ENCODE peak calls at places on chromosomes 16 and 17, in seven cellular contexts. E is heart right ventricle, N is A549, Y is fibroblast of lung, V is neural progenitor cell, K is HCT116, S is H1. P is an unnamed sample.

GRCh38 chr17:69949931-69950330 is 125.1 kb upstream of the KCNJ16 start:
- DNase-seq in E (no peak), N (no peak), Y (no peak), V (no peak), K (no peak), S (no peak), P (no peak)

GRCh38 chr16:4908854-4909401 is 28.0 kb downstream of the PPL start:
- DNase-seq in E (no peak), N (no peak), Y (no peak), V (no peak), K (no peak), S (no peak), P (no peak)

GRCh38 chr16:84360170-84360569 is 8.2 kb upstream of the ATP2C2 start:
- DNase-seq in E (no peak), N (no peak), Y (no peak), V (no peak), K (no peak), S (no peak), P (no peak)

GRCh38 chr17:64074704-64075484 is 54.5 kb upstream of the ICAM2 start:
- DNase-seq in E (no peak), N (peak; percentile 92), Y (peak; percentile 68), V (no peak), K (no peak), S (no peak), P (no peak)

GRCh38 chr17:14672830-14673229 is 371.9 kb downstream of the HS3ST3B1 start:
- DNase-seq in E (no peak), N (no peak), Y (peak; percentile 84), V (peak; percentile 49), K (no peak), S (no peak), P (no peak)

GRCh38 chr17:9676084-9676483 is 30.8 kb downstream of the USP43 start:
- DNase-seq in E (no peak), N (peak; percentile 33), Y (no peak), V (no peak), K (no peak), S (no peak), P (peak; percentile 9)

GRCh38 chr16:22325598-22326368 is 28.6 kb downstream of the POLR3E start:
- DNase-seq in E (no peak), N (no peak), Y (no peak), V (no peak), K (no peak), S (no peak), P (no peak)

GRCh38 chr17:77491921-77492445 is 351.2 kb downstream of the SEC14L1 start:
- DNase-seq in E (no peak), N (no peak), Y (no peak), V (no peak), K (no peak), S (no peak), P (no peak)

DNA sequence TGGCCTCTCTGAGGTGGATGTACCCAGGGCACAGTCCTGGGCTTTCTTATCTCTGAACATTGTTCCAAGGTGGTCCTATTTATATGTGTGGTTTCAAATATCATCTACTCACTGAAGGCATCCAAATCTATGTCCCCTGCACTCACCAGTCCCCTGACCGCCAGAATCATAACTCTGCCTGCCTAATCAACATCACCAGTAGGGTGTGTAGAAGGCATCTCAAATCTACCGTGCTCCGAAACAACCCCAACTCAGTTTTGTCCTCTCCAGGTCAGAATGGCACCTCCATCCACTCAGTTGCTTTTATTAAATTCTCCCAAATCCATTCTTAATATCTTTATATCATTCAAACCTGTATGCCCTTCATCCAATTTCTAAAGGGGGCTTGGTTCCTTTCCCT is 536.3 kb downstream of the GRIN2A start:
- DNase-seq in E (no peak), N (no peak), Y (no peak), V (no peak), K (no peak), S (no peak), P (no peak)
- TF ChIP-seq CTCF in E (no peak), N (no peak), Y (no peak), V (no peak), K (no peak), S (peak; percentile 6), P (no peak)

DNA sequence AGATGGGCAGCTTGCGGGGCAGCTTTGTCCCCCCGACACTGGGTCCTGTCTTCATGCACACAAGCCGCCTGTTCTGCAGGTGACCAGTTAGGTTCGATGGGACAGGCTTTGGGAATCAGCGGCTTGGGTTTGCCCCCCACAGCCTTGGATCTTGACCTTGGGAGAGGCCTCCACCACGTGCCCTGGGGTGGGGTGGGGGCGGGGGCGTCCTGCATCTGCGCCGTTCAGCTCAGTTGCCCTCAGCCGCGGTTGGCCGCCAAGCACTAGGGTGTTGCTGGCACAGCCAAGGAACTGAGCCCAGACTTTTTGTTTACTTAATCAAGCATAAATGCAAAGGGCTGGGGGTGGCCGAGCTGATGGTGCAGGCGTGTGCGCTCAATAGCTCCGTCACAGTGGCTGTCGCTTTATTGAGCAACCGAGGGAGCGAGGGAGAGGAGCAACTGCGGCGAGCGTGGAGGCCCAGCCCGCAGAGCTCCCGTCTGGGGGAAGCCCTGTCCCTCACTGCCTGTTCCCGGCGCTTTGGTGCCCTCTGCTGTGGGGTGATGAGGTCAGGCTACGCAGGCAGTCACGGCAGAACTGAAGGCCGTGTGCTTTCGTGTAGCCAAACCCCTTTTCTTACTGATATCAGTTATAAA is 33.9 kb downstream of the JPH3 start:
- DNase-seq in E (peak; percentile 83), N (peak; percentile 87), Y (peak; percentile 83), V (peak; percentile 89), K (peak; percentile 76), S (peak; percentile 43), P (peak; percentile 87)
- H3K4me3 ChIP-seq in E (no peak overlapping the region), N (peak overlapping the region; percentile 53), Y (peak overlapping the region; percentile 9), V (peak overlapping the region; percentile 19), K (peak overlapping the region; percentile 44), S (no peak overlapping the region), P (peak overlapping the region; percentile 28)

GRCh38 chr17:46158323-46159296 is 34.6 kb downstream of the KANSL1 start:
- DNase-seq in E (no peak), N (no peak), Y (no peak), V (no peak), K (no peak), S (no peak), P (no peak)
- H3K4me1 ChIP-seq in E (peaks cover 76% of the 10 kb centered on the region), N (peaks cover 82% of the 10 kb centered on the region), Y (peaks cover 13% of the 10 kb centered on the region), V (peaks cover 13% of the 10 kb centered on the region), K (peaks cover 11% of the 10 kb centered on the region), S (peaks cover 7% of the 10 kb centered on the region), P (peaks cover 8% of the 10 kb centered on the region)

GRCh38 chr17:76088041-76088867 is 9.3 kb downstream of the ZACN start:
- DNase-seq in E (no peak), N (no peak), Y (no peak), V (peak; percentile 47), K (no peak), S (no peak), P (peak; percentile 45)
- TF ChIP-seq CTCF in E (no peak), N (no peak), Y (no peak), V (peak; percentile 29), K (peak; percentile 29), S (peak; percentile 63), P (peak; percentile 36)

GRCh38 chr17:20930065-20930760 is 112.6 kb downstream of the USP22 start:
- DNase-seq in E (no peak), N (no peak), Y (no peak), V (no peak), K (no peak), S (no peak), P (no peak)
- H3K4me3 ChIP-seq in E (no peak overlapping the region), N (no peak overlapping the region), Y (no peak overlapping the region), V (no peak overlapping the region), K (no peak overlapping the region), S (no peak overlapping the region), P (no peak overlapping the region)

GRCh38 chr16:75464130-75464918 is at the start of gene TMEM170A:
- DNase-seq in E (peak; percentile 100), N (peak; percentile 99), Y (peak; percentile 99), V (peak; percentile 100), K (peak; percentile 96), S (peak; percentile 94), P (peak; percentile 99)

GRCh38 chr16:75462804-75463203 is 1.7 kb downstream of the TMEM170A start:
- DNase-seq in E (no peak), N (no peak), Y (peak; percentile 12), V (no peak), K (no peak), S (no peak), P (no peak)

GRCh38 chr16:75459691-75460090 is 4.8 kb downstream of the TMEM170A start:
- DNase-seq in E (no peak), N (no peak), Y (no peak), V (no peak), K (no peak), S (no peak), P (no peak)

GRCh38 chr16:75460441-75460840 is 4.0 kb downstream of the TMEM170A start:
- DNase-seq in E (no peak), N (no peak), Y (peak; percentile 27), V (peak; percentile 56), K (no peak), S (no peak), P (no peak)

GRCh38 chr16:75461575-75461974 is 2.9 kb downstream of the TMEM170A start:
- DNase-seq in E (no peak), N (no peak), Y (no peak), V (no peak), K (no peak), S (no peak), P (no peak)
- H3K4me1 ChIP-seq in E (peaks cover 16% of the 10 kb centered on the region), N (peaks cover 20% of the 10 kb centered on the region), Y (no peaks in the 10 kb centered on the region), V (peaks cover 38% of the 10 kb centered on the region), K (peaks cover 3% of the 10 kb centered on the region), S (peaks cover 5% of the 10 kb centered on the region), P (peaks cover 5% of the 10 kb centered on the region)

GRCh38 chr16:88923450-88923849 is 53.6 kb downstream of the CBFA2T3 start:
- DNase-seq in E (no peak), N (no peak), Y (no peak), V (no peak), K (no peak), S (no peak), P (no peak)

GRCh38 chr16:88923926-88924833 is 52.8 kb downstream of the CBFA2T3 start:
- DNase-seq in E (no peak), N (no peak), Y (no peak), V (peak; percentile 58), K (no peak), S (no peak), P (no peak)

GRCh38 chr16:88925540-88925887 is 51.5 kb downstream of the CBFA2T3 start:
- DNase-seq in E (no peak), N (no peak), Y (no peak), V (no peak), K (no peak), S (no peak), P (no peak)

GRCh38 chr16:88926374-88926990 is 50.5 kb downstream of the CBFA2T3 start:
- DNase-seq in E (no peak), N (no peak), Y (no peak), V (peak; percentile 58), K (peak; percentile 78), S (no peak), P (no peak)

DNA sequence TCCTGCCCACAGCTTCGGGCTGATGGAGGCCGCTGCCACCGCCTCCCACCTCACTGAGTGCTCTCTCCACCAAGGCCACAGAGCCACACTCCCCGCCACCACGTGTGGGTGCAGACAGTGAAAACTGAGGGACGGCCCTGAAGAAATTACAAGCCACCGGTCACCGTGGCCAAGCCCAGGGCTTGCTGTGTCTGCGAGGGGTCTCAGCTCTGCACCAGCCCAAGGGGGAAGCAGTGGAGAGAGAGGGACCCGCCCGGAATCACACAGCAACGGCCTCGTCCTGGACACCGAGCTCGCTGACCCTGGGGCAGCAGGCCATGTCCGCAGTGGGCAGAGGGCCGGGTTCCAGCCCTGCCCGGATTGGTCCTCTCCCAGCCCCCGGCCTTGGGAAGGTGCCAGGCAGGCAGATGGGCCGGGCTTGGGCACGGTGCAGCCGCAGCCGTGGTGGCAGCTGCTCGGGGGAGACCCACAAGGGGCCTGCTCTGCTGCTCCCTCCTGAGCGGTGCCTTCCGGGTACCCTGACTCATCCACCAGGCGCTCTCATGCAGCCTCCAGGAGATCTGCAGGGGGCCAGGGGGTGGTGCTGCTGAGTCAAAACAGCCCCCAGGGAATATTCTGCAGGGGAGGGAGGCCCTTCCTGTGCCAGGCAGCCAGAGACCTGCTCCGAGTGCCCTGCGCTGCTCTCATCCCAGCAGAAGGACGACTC is 52.0 kb downstream of the CBFA2T3 start:
- DNase-seq in E (no peak), N (peak; percentile 61), Y (peak; percentile 59), V (peak; percentile 61), K (peak; percentile 72), S (peak; percentile 49), P (peak; percentile 67)
- TF ChIP-seq CTCF in E (peak; percentile 43), N (peak; percentile 27), Y (peak; percentile 47), V (peak; percentile 35), K (peak; percentile 69), S (peak; percentile 31), P (peak; percentile 58)

P was measured in Caco-2.